ENCODE peak calls at places on chromosomes 13 and 19, in nine cellular contexts. O is NCI-H1417; E is cardiac muscle cell; Q is DND-41; W is T1000; J is activated CD4-positive, alpha-beta T cell treated with anti-CD3 and anti-CD28 coated beads, Interleukin-2, amount 50 U/mL, for 1 hour; D is A549; M is naive thymus-derived CD4-positive, alpha-beta T cell; A is NCI-H187 treated with DMSO at 0.1 percent for 48 hours. L is an unnamed sample.

GRCh38 chr19:52020506-52020905 is 7.7 kb downstream of the ZNF614 start:
- DNase-seq in O (no peak), E (no peak), Q (no peak), W (no peak), J (no peak), D (no peak), M (no peak), A (no peak), L (no peak)

GRCh38 chr13:35309711-35310110 is 166.8 kb downstream of the MAB21L1 start:
- DNase-seq in O (no peak), E (no peak), Q (no peak), W (no peak), J (no peak), D (no peak), M (no peak), A (no peak), L (no peak)

GRCh38 chr13:90538063-90538462 is 809.4 kb upstream of the MIR17HG start:
- DNase-seq in O (no peak), E (no peak), Q (no peak), W (no peak), J (no peak), D (no peak), M (no peak), A (no peak), L (no peak)

GRCh38 chr13:112124100-112124499 is 57.2 kb downstream of the SOX1 start:
- DNase-seq in O (peak; percentile 18), E (no peak), Q (no peak), W (no peak), J (no peak), D (no peak), M (no peak), A (no peak), L (no peak)

GRCh38 chr19:41302624-41303351 is 7.2 kb upstream of the CCDC97 start:
- DNase-seq in O (no peak), E (no peak), Q (no peak), W (no peak), J (peak; percentile 44), D (no peak), M (peak; percentile 39), A (no peak), L (no peak)

GRCh38 chr13:112782433-112783010 is 92.7 kb downstream of the ATP11A start:
- DNase-seq in O (no peak), E (no peak), Q (no peak), W (no peak), J (no peak), D (no peak), M (no peak), A (no peak), L (peak; percentile 21)

GRCh38 chr19:17775245-17775927 is 19.6 kb upstream of the B3GNT3 start:
- DNase-seq in O (no peak), E (peak; percentile 43), Q (peak; percentile 48), W (no peak), J (peak; percentile 34), D (no peak), M (peak; percentile 25), A (no peak), L (no peak)

GRCh38 chr13:113842336-113843062 is 21.4 kb downstream of the GAS6 start:
- DNase-seq in O (no peak), E (no peak), Q (no peak), W (no peak), J (no peak), D (no peak), M (no peak), A (no peak), L (no peak)

GRCh38 chr19:40510526-40511115 is 43.8 kb downstream of the SPTBN4 start:
- DNase-seq in O (no peak), E (no peak), Q (no peak), W (no peak), J (no peak), D (no peak), M (no peak), A (no peak), L (peak; percentile 66)

GRCh38 chr13:109883181-109884180 is 97.1 kb upstream of the IRS2 start:
- DNase-seq in O (no peak), E (no peak), Q (no peak), W (no peak), J (no peak), D (no peak), M (no peak), A (peak; percentile 56), L (no peak)

GRCh38 chr13:37229931-37230330 is 124.5 kb upstream of the CSNK1A1L start:
- DNase-seq in O (no peak), E (no peak), Q (no peak), W (no peak), J (no peak), D (no peak), M (no peak), A (no peak), L (no peak)

GRCh38 chr19:6735181-6735891 is 2.0 kb downstream of the GPR108 start:
- DNase-seq in O (no peak), E (no peak), Q (no peak), W (no peak), J (no peak), D (no peak), M (no peak), A (no peak), L (no peak)

GRCh38 chr19:33879818-33880575 is 83.3 kb downstream of the KCTD15 start:
- DNase-seq in O (no peak), E (no peak), Q (no peak), W (no peak), J (no peak), D (no peak), M (no peak), A (no peak), L (no peak)

GRCh38 chr13:88908896-88909535 is 1237.8 kb downstream of the SLITRK5 start:
- DNase-seq in O (peak; percentile 61), E (no peak), Q (no peak), W (no peak), J (no peak), D (no peak), M (no peak), A (no peak), L (no peak)

GRCh38 chr19:12200020-12200419 is 37.1 kb downstream of the ZNF136 start:
- DNase-seq in O (no peak), E (no peak), Q (no peak), W (no peak), J (no peak), D (no peak), M (no peak), A (no peak), L (no peak)

GRCh38 chr13:49214917-49215376 is 5.2 kb upstream of the MLNR start:
- DNase-seq in O (no peak), E (peak; percentile 44), Q (peak; percentile 93), W (no peak), J (peak; percentile 15), D (no peak), M (peak; percentile 49), A (no peak), L (no peak)

GRCh38 chr19:52351512-52351911 is 15.5 kb downstream of the ZNF610 start:
- DNase-seq in O (no peak), E (no peak), Q (peak; percentile 70), W (no peak), J (no peak), D (no peak), M (no peak), A (no peak), L (no peak)